ENCODE peak calls at places on chromosomes 3 and 15, in seven cellular contexts. H is fibroblast of lung, B is left ventricle myocardium inferior, P is heart left ventricle, C is neuronal stem cell, Z is Panc1, Q is adipocyte. L is an unnamed sample.

GRCh38 chr3:177946965-177947364 is 589.3 kb upstream of the KCNMB2 start:
- DNase-seq in H (no peak), B (no peak), P (no peak), C (no peak), Z (no peak), Q (peak; percentile 88), L (no peak)

GRCh38 chr3:17730318-17730967 is 12.0 kb downstream of the TBC1D5 start:
- DNase-seq in H (peak; percentile 77), B (peak; percentile 27), P (peak; percentile 64), C (no peak), Z (no peak), Q (peak; percentile 3), L (no peak)

GRCh38 chr3:153257673-153258351 is 95.8 kb downstream of the RAP2B start:
- DNase-seq in H (no peak), B (no peak), P (no peak), C (no peak), Z (no peak), Q (peak; percentile 26), L (no peak)

GRCh38 chr15:73800662-73801345 is 47.7 kb upstream of the INSYN1 start:
- DNase-seq in H (peak; percentile 93), B (peak; percentile 83), P (peak; percentile 91), C (no peak), Z (no peak), Q (peak; percentile 79), L (no peak)

GRCh38 chr3:39237012-39237411 is 42.8 kb downstream of the CX3CR1 start:
- DNase-seq in H (no peak), B (no peak), P (no peak), C (no peak), Z (no peak), Q (no peak), L (no peak)

GRCh38 chr15:82127581-82127980 is 81.8 kb upstream of the MEX3B start:
- DNase-seq in H (no peak), B (no peak), P (no peak), C (no peak), Z (no peak), Q (no peak), L (no peak)

GRCh38 chr3:124745092-124745491 is 14.8 kb downstream of the UMPS start:
- DNase-seq in H (no peak), B (no peak), P (no peak), C (no peak), Z (no peak), Q (no peak), L (no peak)

GRCh38 chr3:143720381-143720780 is 127.9 kb downstream of the SLC9A9 start:
- DNase-seq in H (no peak), B (no peak), P (no peak), C (no peak), Z (no peak), Q (no peak), L (no peak)

GRCh38 chr3:43161684-43162512 is 56.0 kb upstream of the POMGNT2 start:
- DNase-seq in H (peak; percentile 20), B (no peak), P (no peak), C (no peak), Z (no peak), Q (peak; percentile 87), L (peak; percentile 25)

GRCh38 chr3:172530101-172530561 is 6.9 kb upstream of the TNFSF10 start:
- DNase-seq in H (no peak), B (no peak), P (no peak), C (no peak), Z (no peak), Q (no peak), L (no peak)

GRCh38 chr15:65769482-65769881 is 22.6 kb downstream of the DENND4A start:
- DNase-seq in H (no peak), B (no peak), P (no peak), C (no peak), Z (no peak), Q (no peak), L (no peak)

GRCh38 chr3:128787256-128788253 is 61.6 kb downstream of the RAB7A start:
- DNase-seq in H (peak; percentile 79), B (no peak), P (no peak), C (no peak), Z (peak; percentile 84), Q (peak; percentile 27), L (peak; percentile 64)

GRCh38 chr3:194661374-194661773 is 10.6 kb downstream of the LSG1 start:
- DNase-seq in H (no peak), B (no peak), P (no peak), C (no peak), Z (no peak), Q (no peak), L (no peak)

GRCh38 chr3:51967384-51968174 is at the start of gene PCBP4:
- DNase-seq in H (peak; percentile 40), B (peak; percentile 78), P (peak; percentile 89), C (no peak), Z (no peak), Q (peak; percentile 80), L (peak; percentile 96)

GRCh38 chr3:56822501-56822900 is 20.8 kb upstream of the ARHGEF3 start:
- DNase-seq in H (no peak), B (no peak), P (no peak), C (no peak), Z (no peak), Q (no peak), L (no peak)

GRCh38 chr3:146035366-146035765 is 125.6 kb downstream of the PLOD2 start:
- DNase-seq in H (peak; percentile 13), B (no peak), P (no peak), C (no peak), Z (no peak), Q (peak; percentile 86), L (no peak)

GRCh38 chr15:60073441-60073840 is 69.3 kb downstream of the FOXB1 start:
- DNase-seq in H (no peak), B (no peak), P (no peak), C (no peak), Z (no peak), Q (no peak), L (no peak)

GRCh38 chr3:55159016-55159415 is 231.2 kb upstream of the LRTM1 start:
- DNase-seq in H (no peak), B (no peak), P (no peak), C (no peak), Z (no peak), Q (no peak), L (no peak)

GRCh38 chr15:57184502-57184901 is 191.8 kb upstream of the CGNL1 start:
- DNase-seq in H (peak; percentile 20), B (no peak), P (no peak), C (no peak), Z (no peak), Q (peak; percentile 56), L (no peak)

GRCh38 chr3:129954509-129954908 is 20.0 kb upstream of the TRH start:
- DNase-seq in H (no peak), B (no peak), P (no peak), C (no peak), Z (no peak), Q (no peak), L (no peak)
- H3K4me3 ChIP-seq in H (no peak overlapping the region), B (no peak overlapping the region), P (no peak overlapping the region), C (no peak overlapping the region), Z (no peak overlapping the region), Q (no peak overlapping the region), L (no peak overlapping the region)

GRCh38 chr15:32106401-32107381 is 76.4 kb downstream of the CHRNA7 start:
- DNase-seq in H (no peak), B (no peak), P (no peak), C (no peak), Z (no peak), Q (no peak), L (no peak)

GRCh38 chr15:32112101-32112500 is 81.8 kb downstream of the CHRNA7 start:
- DNase-seq in H (no peak), B (no peak), P (no peak), C (no peak), Z (no peak), Q (no peak), L (no peak)

GRCh38 chr15:32105258-32106248 is 75.2 kb downstream of the CHRNA7 start:
- DNase-seq in H (no peak), B (peak; percentile 78), P (peak; percentile 90), C (no peak), Z (no peak), Q (no peak), L (no peak)

GRCh38 chr15:32104061-32104980 is 74.0 kb downstream of the CHRNA7 start:
- DNase-seq in H (no peak), B (no peak), P (no peak), C (no peak), Z (no peak), Q (no peak), L (no peak)

GRCh38 chr15:32107477-32108080 is 77.3 kb downstream of the CHRNA7 start:
- DNase-seq in H (no peak), B (no peak), P (no peak), C (no peak), Z (no peak), Q (no peak), L (no peak)
- H3K27me3 ChIP-seq in H (no peaks in the 10 kb centered on the region), B (no peaks in the 10 kb centered on the region), P (no peaks in the 10 kb centered on the region), C (no peaks in the 10 kb centered on the region), Z (no peaks in the 10 kb centered on the region), Q (peaks cover 5% of the 10 kb centered on the region), L (no peaks in the 10 kb centered on the region)

GRCh38 chr3:174938102-174938501 is 79.0 kb downstream of the NAALADL2 start:
- DNase-seq in H (no peak), B (no peak), P (no peak), C (no peak), Z (no peak), Q (peak; percentile 63), L (no peak)

GRCh38 chr3:174937488-174937887 is 78.4 kb downstream of the NAALADL2 start:
- DNase-seq in H (peak; percentile 55), B (no peak), P (no peak), C (no peak), Z (no peak), Q (peak; percentile 75), L (no peak)

GRCh38 chr3:174931969-174932368 is 72.8 kb downstream of the NAALADL2 start:
- DNase-seq in H (no peak), B (no peak), P (no peak), C (no peak), Z (no peak), Q (no peak), L (no peak)

GRCh38 chr3:174931473-174931872 is 72.3 kb downstream of the NAALADL2 start:
- DNase-seq in H (peak; percentile 47), B (no peak), P (no peak), C (no peak), Z (no peak), Q (peak; percentile 30), L (no peak)

DNA sequence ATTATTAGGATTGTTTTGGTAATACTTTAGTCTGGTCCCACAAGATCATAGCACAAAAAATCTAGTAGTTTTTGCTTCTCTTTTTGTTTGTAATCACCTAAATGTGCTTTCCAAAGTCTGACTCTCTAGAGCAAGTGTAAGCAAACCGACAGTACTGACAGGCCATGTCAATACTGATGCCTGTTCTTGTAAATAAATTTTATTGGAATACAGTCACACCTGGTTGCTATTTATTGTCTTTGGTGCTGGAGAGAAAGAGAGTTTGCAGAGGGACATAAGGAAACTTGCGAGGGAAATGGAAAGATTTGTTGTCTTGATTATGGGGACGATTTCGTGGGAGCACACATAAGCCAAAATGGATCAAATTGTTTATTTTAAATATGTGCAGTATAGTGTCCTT is 77.5 kb downstream of the NAALADL2 start:
- DNase-seq in H (no peak), B (no peak), P (no peak), C (no peak), Z (no peak), Q (no peak), L (no peak)
- H3K36me3 ChIP-seq in H (no peaks in the 10 kb centered on the region), B (no peaks in the 10 kb centered on the region), P (no peaks in the 10 kb centered on the region), C (no peaks in the 10 kb centered on the region), Z (no peaks in the 10 kb centered on the region), Q (no peaks in the 10 kb centered on the region), L (no peaks in the 10 kb centered on the region)

DNA sequence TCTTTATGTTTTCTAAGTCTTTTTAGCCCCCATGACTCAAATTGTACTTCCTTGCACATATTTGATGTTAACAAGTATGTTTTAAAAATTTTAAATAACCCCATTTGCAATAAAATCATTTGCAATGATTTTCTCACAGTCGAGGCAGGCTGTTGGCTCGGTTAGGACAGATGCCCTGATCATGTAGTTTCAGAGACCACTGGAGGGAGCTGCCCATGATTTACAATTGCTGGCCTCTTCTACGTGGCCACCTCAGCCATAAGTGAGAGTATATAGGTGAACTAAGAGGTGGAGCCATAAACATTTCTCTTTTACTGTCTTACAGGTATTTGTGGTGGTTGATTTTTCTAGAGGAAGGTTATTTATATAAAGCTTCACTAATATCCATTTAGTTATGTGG is 1.7 kb downstream of the DTWD1 start:
- DNase-seq in H (peak; percentile 29), B (no peak), P (no peak), C (no peak), Z (no peak), Q (peak; percentile 52), L (no peak)
- H3K4me3 ChIP-seq in H (peak overlapping the region; percentile 77), B (peak overlapping the region; percentile 86), P (no peak overlapping the region), C (no peak overlapping the region), Z (no peak overlapping the region), Q (peak overlapping the region; percentile 91), L (no peak overlapping the region)

L was measured in H7.